ENCODE peak calls at places on chromosomes 2 and 18, in five cellular contexts. One of them, this sample, is unnamed.

GRCh38 chr18:79755496-79756142 is 42.1 kb upstream of the KCNG2 start:
- DNase-seq in stromal cell of bone marrow: no peak
- DNase-seq in activated CD4-positive, alpha-beta T cell treated with anti-CD3 and anti-CD28 coated beads, Interleukin-2, amount 50 U/mL, for 1 hour: no peak
- DNase-seq in Jurkat, Clone E6-1: no peak
- DNase-seq in CD4-positive, alpha-beta T cell: no peak
- DNase-seq in this sample: no peak

GRCh38 chr2:182980115-182980514 is 58.1 kb downstream of the NCKAP1 start:
- DNase-seq in stromal cell of bone marrow: peak
- DNase-seq in activated CD4-positive, alpha-beta T cell treated with anti-CD3 and anti-CD28 coated beads, Interleukin-2, amount 50 U/mL, for 1 hour: no peak
- DNase-seq in Jurkat, Clone E6-1: peak
- DNase-seq in CD4-positive, alpha-beta T cell: no peak
- DNase-seq in this sample: peak

GRCh38 chr18:2050702-2051201 is 520.6 kb downstream of the METTL4 start:
- DNase-seq in stromal cell of bone marrow: no peak
- DNase-seq in activated CD4-positive, alpha-beta T cell treated with anti-CD3 and anti-CD28 coated beads, Interleukin-2, amount 50 U/mL, for 1 hour: no peak
- DNase-seq in Jurkat, Clone E6-1: no peak
- DNase-seq in CD4-positive, alpha-beta T cell: no peak
- DNase-seq in this sample: no peak

GRCh38 chr2:201558232-201558631 is 85.1 kb downstream of the TMEM237 start:
- DNase-seq in stromal cell of bone marrow: no peak
- DNase-seq in activated CD4-positive, alpha-beta T cell treated with anti-CD3 and anti-CD28 coated beads, Interleukin-2, amount 50 U/mL, for 1 hour: no peak
- DNase-seq in Jurkat, Clone E6-1: no peak
- DNase-seq in CD4-positive, alpha-beta T cell: no peak
- DNase-seq in this sample: no peak

GRCh38 chr2:115481842-115482241 is 1039.4 kb downstream of the DPP10 start:
- DNase-seq in stromal cell of bone marrow: no peak
- DNase-seq in activated CD4-positive, alpha-beta T cell treated with anti-CD3 and anti-CD28 coated beads, Interleukin-2, amount 50 U/mL, for 1 hour: no peak
- DNase-seq in Jurkat, Clone E6-1: no peak
- DNase-seq in CD4-positive, alpha-beta T cell: no peak
- DNase-seq in this sample: no peak

GRCh38 chr2:196849895-196850294 is 40.7 kb upstream of the C2orf66 start:
- DNase-seq in stromal cell of bone marrow: peak
- DNase-seq in activated CD4-positive, alpha-beta T cell treated with anti-CD3 and anti-CD28 coated beads, Interleukin-2, amount 50 U/mL, for 1 hour: no peak
- DNase-seq in Jurkat, Clone E6-1: no peak
- DNase-seq in CD4-positive, alpha-beta T cell: no peak
- DNase-seq in this sample: no peak

GRCh38 chr2:46847726-46848421 is 67.7 kb downstream of the MCFD2 start:
- DNase-seq in stromal cell of bone marrow: peak
- DNase-seq in activated CD4-positive, alpha-beta T cell treated with anti-CD3 and anti-CD28 coated beads, Interleukin-2, amount 50 U/mL, for 1 hour: no peak
- DNase-seq in Jurkat, Clone E6-1: no peak
- DNase-seq in CD4-positive, alpha-beta T cell: no peak
- DNase-seq in this sample: no peak

GRCh38 chr2:119288576-119288975 is 64.9 kb downstream of the STEAP3 start:
- DNase-seq in stromal cell of bone marrow: no peak
- DNase-seq in activated CD4-positive, alpha-beta T cell treated with anti-CD3 and anti-CD28 coated beads, Interleukin-2, amount 50 U/mL, for 1 hour: no peak
- DNase-seq in Jurkat, Clone E6-1: no peak
- DNase-seq in CD4-positive, alpha-beta T cell: no peak
- DNase-seq in this sample: no peak

GRCh38 chr2:112784199-112785189 is at the start of gene IL1A:
- DNase-seq in stromal cell of bone marrow: no peak
- DNase-seq in activated CD4-positive, alpha-beta T cell treated with anti-CD3 and anti-CD28 coated beads, Interleukin-2, amount 50 U/mL, for 1 hour: no peak
- DNase-seq in Jurkat, Clone E6-1: no peak
- DNase-seq in CD4-positive, alpha-beta T cell: no peak
- DNase-seq in this sample: peak

GRCh38 chr2:113324684-113325160 is 46.0 kb upstream of the PAX8 start:
- DNase-seq in stromal cell of bone marrow: peak
- DNase-seq in activated CD4-positive, alpha-beta T cell treated with anti-CD3 and anti-CD28 coated beads, Interleukin-2, amount 50 U/mL, for 1 hour: peak
- DNase-seq in Jurkat, Clone E6-1: peak
- DNase-seq in CD4-positive, alpha-beta T cell: peak
- DNase-seq in this sample: peak

GRCh38 chr2:60351802-60352201 is 201.7 kb downstream of the BCL11A start:
- DNase-seq in stromal cell of bone marrow: no peak
- DNase-seq in activated CD4-positive, alpha-beta T cell treated with anti-CD3 and anti-CD28 coated beads, Interleukin-2, amount 50 U/mL, for 1 hour: no peak
- DNase-seq in Jurkat, Clone E6-1: no peak
- DNase-seq in CD4-positive, alpha-beta T cell: no peak
- DNase-seq in this sample: no peak

GRCh38 chr2:11290713-11291112 is 53.7 kb downstream of the ROCK2 start:
- DNase-seq in stromal cell of bone marrow: no peak
- DNase-seq in activated CD4-positive, alpha-beta T cell treated with anti-CD3 and anti-CD28 coated beads, Interleukin-2, amount 50 U/mL, for 1 hour: no peak
- DNase-seq in Jurkat, Clone E6-1: no peak
- DNase-seq in CD4-positive, alpha-beta T cell: no peak
- DNase-seq in this sample: no peak

This sample was measured in K562.